ENCODE peak calls at places on chromosomes 16 and 17, in four cellular contexts. W, Y, G and J are unnamed samples.

GRCh38 chr17:50187741-50188520 is 13.5 kb downstream of the COL1A1 start:
- DNase-seq in W (no peak), Y (no peak), G (no peak), J (peak; percentile 73)

GRCh38 chr16:13300066-13300465 is 398.7 kb downstream of the SHISA9 start:
- DNase-seq in W (no peak), Y (no peak), G (no peak), J (no peak)

GRCh38 chr16:57721356-57721755 is 14.2 kb upstream of the KATNB1 start:
- DNase-seq in W (no peak), Y (no peak), G (no peak), J (no peak)

GRCh38 chr17:38844261-38844757 is 9.2 kb downstream of the RPL23 start:
- DNase-seq in W (no peak), Y (no peak), G (no peak), J (no peak)

GRCh38 chr16:1158456-1159324 is 5.8 kb downstream of the CACNA1H start:
- DNase-seq in W (no peak), Y (peak; percentile 95), G (peak; percentile 90), J (no peak)

GRCh38 chr16:87006789-87007745 is 310.1 kb downstream of the C16orf95 start:
- DNase-seq in W (no peak), Y (no peak), G (no peak), J (no peak)

GRCh38 chr16:83928341-83929055 is 24.5 kb upstream of the OSGIN1 start:
- DNase-seq in W (peak; percentile 43), Y (no peak), G (no peak), J (peak; percentile 66)

GRCh38 chr17:28749516-28750177 is 5.8 kb downstream of the TRAF4 start:
- DNase-seq in W (no peak), Y (no peak), G (no peak), J (no peak)

GRCh38 chr17:58328195-58329034 is at the start of gene TSPOAP1:
- DNase-seq in W (no peak), Y (no peak), G (no peak), J (no peak)

GRCh38 chr17:68422821-68423220 is 34.5 kb downstream of the WIPI1 start:
- DNase-seq in W (no peak), Y (no peak), G (no peak), J (no peak)

GRCh38 chr17:3381957-3382356 is 4.2 kb downstream of the OR3A2 start:
- DNase-seq in W (no peak), Y (no peak), G (no peak), J (no peak)

GRCh38 chr17:3385869-3386816 is at the start of gene OR3A2:
- DNase-seq in W (no peak), Y (no peak), G (no peak), J (no peak)
- H3K4me3 ChIP-seq in W (no peak within 1 kb of the TSS), Y (no peak within 1 kb of the TSS), G (no peak within 1 kb of the TSS), J (no peak within 1 kb of the TSS)

GRCh38 chr16:3057181-3058166 is 8.0 kb upstream of the IL32 start:
- DNase-seq in W (no peak), Y (no peak), G (no peak), J (no peak)
- H3K4me3 ChIP-seq in W (peak overlapping the region; percentile 9), Y (no peak overlapping the region), G (no peak overlapping the region), J (peak overlapping the region; percentile 73)

DNA sequence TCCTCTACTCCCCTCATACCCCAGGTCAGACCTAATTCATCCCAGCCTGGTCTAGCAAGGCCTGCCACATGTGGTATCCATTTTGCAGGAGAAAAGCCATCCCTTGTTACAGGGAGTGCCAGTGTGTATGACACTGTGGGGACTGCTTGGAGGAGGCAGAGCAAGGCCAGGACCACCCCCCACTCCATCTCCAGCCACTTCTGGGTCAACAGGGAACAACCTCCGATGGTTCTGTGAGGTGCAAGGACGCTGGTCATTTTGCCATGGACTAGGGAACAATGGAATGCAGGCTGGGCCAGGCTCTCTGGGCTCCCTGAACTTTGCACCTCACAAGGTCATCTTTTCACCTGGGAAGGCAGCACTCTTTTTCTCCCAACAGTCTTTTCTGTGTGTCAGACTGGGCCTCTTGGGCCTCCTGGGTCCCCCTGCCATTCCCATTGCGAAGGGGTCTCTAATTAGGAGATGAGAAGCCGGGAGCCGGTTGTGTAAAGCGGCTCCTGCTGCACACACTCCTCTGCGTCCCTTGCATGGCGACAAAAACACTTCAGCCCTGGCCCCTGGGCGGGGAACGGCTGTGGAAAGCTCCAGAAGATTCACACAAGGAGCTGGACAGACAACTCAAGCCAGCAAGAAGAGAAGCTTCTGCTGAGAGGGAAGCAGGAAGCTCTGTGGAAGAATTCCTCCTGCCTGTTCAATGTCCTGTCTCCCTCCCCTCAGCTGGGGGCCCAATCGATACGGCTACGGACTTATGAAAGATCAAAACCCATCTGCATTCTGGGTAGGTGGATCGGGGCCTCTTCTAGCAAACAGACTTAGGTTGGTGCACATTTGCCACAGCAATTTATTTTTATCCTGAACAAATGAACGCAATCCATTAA is 38.5 kb upstream of the MTSS2 start:
- DNase-seq in W (no peak), Y (no peak), G (no peak), J (no peak)
- H3K4me3 ChIP-seq in W (no peak overlapping the region), Y (no peak overlapping the region), G (no peak overlapping the region), J (no peak overlapping the region)

GRCh38 chr16:23917621-23918020 is 81.8 kb downstream of the PRKCB start:
- DNase-seq in W (no peak), Y (no peak), G (no peak), J (no peak)
- H3K4me3 ChIP-seq in W (no peak overlapping the region), Y (no peak overlapping the region), G (no peak overlapping the region), J (no peak overlapping the region)